ENCODE peak calls at places on chromosomes 11 and 22, in six cellular contexts. N is stomach, H is tibial nerve, C is A549, Q is ovary, G is sigmoid colon. E is an unnamed sample.

GRCh38 chr11:101748572-101748971 is 164.8 kb upstream of the TRPC6 start:
- DNase-seq in N (no peak), H (no peak), C (no peak), Q (no peak), G (no peak), E (no peak)

GRCh38 chr22:35452351-35452781 is 52.4 kb downstream of the MCM5 start:
- DNase-seq in N (peak), H (no peak), C (no peak), Q (no peak), G (no peak), E (no peak)

GRCh38 chr11:57214494-57214893 is 22.6 kb downstream of the APLNR start:
- DNase-seq in N (no peak), H (no peak), C (peak), Q (no peak), G (no peak), E (no peak)

GRCh38 chr11:67062526-67063373 is 6.1 kb downstream of the RHOD start:
- DNase-seq in N (peak), H (no peak), C (peak), Q (no peak), G (no peak), E (no peak)

GRCh38 chr11:15434529-15434928 is 319.8 kb downstream of the INSC start:
- DNase-seq in N (no peak), H (no peak), C (no peak), Q (no peak), G (no peak), E (no peak)

GRCh38 chr11:2573240-2574042 is 126.4 kb downstream of the KCNQ1OT1 start:
- DNase-seq in N (no peak), H (no peak), C (no peak), Q (no peak), G (peak), E (peak)

GRCh38 chr11:67732045-67732787 is 57.8 kb upstream of the ALDH3B2 start:
- DNase-seq in N (no peak), H (no peak), C (peak), Q (no peak), G (no peak), E (no peak)

GRCh38 chr22:46763051-46763705 is 728 bp downstream of the TBC1D22A start:
- DNase-seq in N (no peak), H (peak), C (no peak), Q (no peak), G (peak), E (peak)

GRCh38 chr11:65646921-65647701 is 9.2 kb downstream of the SIPA1 start:
- DNase-seq in N (peak), H (no peak), C (peak), Q (peak), G (no peak), E (no peak)

GRCh38 chr11:20647976-20648565 is 21.3 kb upstream of the NELL1 start:
- DNase-seq in N (peak), H (peak), C (peak), Q (no peak), G (no peak), E (no peak)

GRCh38 chr11:62461740-62462522 is 43.1 kb downstream of the SCGB1A1 start:
- DNase-seq in N (no peak), H (peak), C (peak), Q (no peak), G (no peak), E (no peak)

GRCh38 chr11:117230286-117230961 is 1.4 kb downstream of the PCSK7 start:
- DNase-seq in N (no peak), H (no peak), C (no peak), Q (no peak), G (peak), E (no peak)

GRCh38 chr11:118436639-118437045 is 350 bp downstream of the KMT2A start:
- DNase-seq in N (no peak), H (peak), C (no peak), Q (no peak), G (peak), E (peak)

GRCh38 chr22:39525658-39525975 is 5.3 kb downstream of the ATF4 start:
- DNase-seq in N (no peak), H (no peak), C (no peak), Q (no peak), G (no peak), E (no peak)

GRCh38 chr11:45994421-45995341 is 72.2 kb downstream of the LARGE2 start:
- DNase-seq in N (no peak), H (no peak), C (no peak), Q (no peak), G (no peak), E (no peak)
- TF ChIP-seq POLR2A in N (no peak), H (no peak), C (no peak), Q (no peak), G (no peak), E (no peak)

DNA sequence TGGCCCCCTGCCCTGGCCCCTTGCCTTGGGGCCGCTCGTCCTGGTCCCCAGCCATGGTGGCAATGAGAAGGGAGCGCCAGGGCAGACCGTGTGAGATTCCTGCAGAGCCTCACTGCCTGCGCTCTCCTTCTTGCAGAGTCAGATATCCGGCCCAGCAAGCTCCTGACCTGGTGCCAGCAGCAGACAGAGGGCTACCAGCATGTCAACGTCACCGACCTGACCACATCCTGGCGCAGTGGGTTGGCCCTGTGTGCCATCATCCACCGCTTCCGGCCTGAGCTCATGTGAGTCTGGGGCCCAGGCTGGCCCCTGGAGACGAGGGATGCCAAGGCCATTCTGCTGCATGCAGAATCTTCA is 114.1 kb downstream of the MICAL2 start:
- DNase-seq in N (peak), H (peak), C (no peak), Q (peak), G (peak), E (peak)
- TF ChIP-seq EP300 in N (no peak), H (no peak), C (no peak), Q (no peak), G (no peak), E (no peak)

GRCh38 chr11:78139422-78140391 is at the start of gene ALG8:
- DNase-seq in N (peak), H (peak), C (peak), Q (peak), G (peak), E (peak)
- TF ChIP-seq POLR2A in N (peak), H (peak), C (peak), Q (peak), G (peak), E (peak)

DNA sequence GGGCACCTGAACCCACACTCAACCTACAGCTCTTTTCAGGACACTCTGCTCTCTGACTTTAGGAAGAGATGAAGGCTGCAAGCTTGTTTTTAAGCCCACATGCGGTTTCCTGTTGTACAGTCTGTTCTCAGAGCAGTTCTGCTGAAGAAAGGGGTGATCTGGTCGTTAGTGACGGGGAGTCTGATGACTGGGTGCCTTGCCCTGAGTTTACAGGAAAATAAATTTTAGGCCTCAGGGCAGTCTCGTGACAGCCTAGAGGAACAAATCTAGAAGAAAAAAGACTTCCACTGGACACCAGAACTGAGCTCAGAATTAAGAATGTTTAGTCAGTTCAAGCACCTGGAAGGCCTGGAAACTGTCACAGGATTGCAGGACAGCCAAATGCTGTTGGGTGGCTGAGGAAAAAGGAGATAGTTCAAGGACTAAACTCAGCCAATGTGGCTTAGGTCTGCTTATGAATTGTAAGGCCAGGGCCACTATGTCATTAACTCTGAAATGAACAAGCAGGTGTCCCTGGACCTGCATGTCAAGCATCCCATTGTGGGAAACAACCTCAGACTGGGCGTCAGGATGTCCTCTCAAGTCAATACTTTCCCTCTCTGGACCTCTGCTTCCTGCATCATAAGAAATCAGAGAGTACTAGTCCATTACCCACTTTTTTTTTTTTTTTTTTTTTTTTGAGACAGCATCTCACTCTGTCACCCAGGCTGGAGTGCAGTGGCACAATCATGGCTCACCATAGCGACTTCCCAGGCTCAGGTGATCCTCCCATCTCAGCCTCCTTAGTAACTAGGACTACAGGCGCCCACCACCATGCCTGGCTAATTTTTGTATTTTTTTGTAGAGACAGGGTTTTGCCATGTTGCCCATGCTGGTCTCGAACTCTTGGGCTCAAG is 5.7 kb downstream of the PIK3IP1 start:
- DNase-seq in N (no peak), H (peak), C (no peak), Q (no peak), G (peak), E (no peak)
- TF ChIP-seq EP300 in N (peak), H (peak), C (no peak), Q (no peak), G (peak), E (no peak)

E was measured in suprapubic skin.